ENCODE peak calls at places on chromosomes 2 and 18, in five cellular contexts. O, L, A, J and P are unnamed samples. For H3K4me1, the result is how much of the 10 kb centered on the place peaks cover.

GRCh38 chr2:19682493-19682892 is 219.3 kb downstream of the TTC32 start:
- DNase-seq in O (peak), L (no peak), A (no peak), J (no peak), P (no peak)

GRCh38 chr2:60412626-60413025 is 140.8 kb downstream of the BCL11A start:
- DNase-seq in O (no peak), L (no peak), A (no peak), J (no peak), P (no peak)

GRCh38 chr2:223230352-223230751 is 178.4 kb downstream of the KCNE4 start:
- DNase-seq in O (peak), L (no peak), A (no peak), J (no peak), P (no peak)

GRCh38 chr2:46306988-46307655 is 9.9 kb downstream of the EPAS1 start:
- DNase-seq in O (no peak), L (no peak), A (no peak), J (no peak), P (no peak)

GRCh38 chr2:165161510-165161909 is 42.3 kb downstream of the SCN3A start:
- DNase-seq in O (peak), L (no peak), A (no peak), J (no peak), P (no peak)

GRCh38 chr2:175234153-175234552 is 52.6 kb upstream of the ATP5MC3 start:
- DNase-seq in O (no peak), L (no peak), A (no peak), J (no peak), P (no peak)

GRCh38 chr2:237866119-237866621 is 6.7 kb downstream of the RAMP1 start:
- DNase-seq in O (peak), L (no peak), A (no peak), J (no peak), P (no peak)

GRCh38 chr18:30486856-30487255 is 555.7 kb downstream of the DSC3 start:
- DNase-seq in O (peak), L (no peak), A (no peak), J (no peak), P (no peak)

GRCh38 chr18:6058941-6059340 is 163.6 kb upstream of the TMEM200C start:
- DNase-seq in O (peak), L (no peak), A (peak), J (no peak), P (peak)

GRCh38 chr18:33802955-33803354 is 224.9 kb downstream of the ASXL3 start:
- DNase-seq in O (no peak), L (no peak), A (no peak), J (no peak), P (no peak)

GRCh38 chr2:219109468-219109867 is 48.7 kb upstream of the IHH start:
- DNase-seq in O (no peak), L (peak), A (peak), J (peak), P (no peak)

GRCh38 chr2:132593171-132593570 is 76.8 kb downstream of the LYPD1 start:
- DNase-seq in O (no peak), L (no peak), A (no peak), J (no peak), P (no peak)

GRCh38 chr2:99819766-99820165 is 322.6 kb downstream of the AFF3 start:
- DNase-seq in O (no peak), L (no peak), A (peak), J (no peak), P (no peak)

GRCh38 chr18:35933982-35934381 is 38.5 kb upstream of the RMP24 start:
- DNase-seq in O (no peak), L (no peak), A (no peak), J (no peak), P (no peak)

GRCh38 chr2:16170675-16171424 is 230.5 kb downstream of the MYCN start:
- DNase-seq in O (no peak), L (no peak), A (no peak), J (no peak), P (no peak)

GRCh38 chr18:42275138-42275535 is 320.1 kb downstream of the PIK3C3 start:
- DNase-seq in O (no peak), L (no peak), A (peak), J (no peak), P (no peak)

GRCh38 chr18:64809801-64810200 is 660.9 kb upstream of the LINC00305 start:
- DNase-seq in O (no peak), L (no peak), A (no peak), J (no peak), P (no peak)

GRCh38 chr2:65161551-65162100 is 31.7 kb upstream of the RAB1A start:
- DNase-seq in O (no peak), L (no peak), A (peak), J (no peak), P (no peak)

GRCh38 chr18:1668284-1668683 is 763.6 kb downstream of the ADCYAP1 start:
- DNase-seq in O (no peak), L (no peak), A (no peak), J (no peak), P (no peak)

GRCh38 chr2:161005170-161005569 is 155.1 kb upstream of the TANK start:
- DNase-seq in O (peak), L (no peak), A (no peak), J (no peak), P (no peak)

GRCh38 chr2:113705982-113706523 is 50.4 kb downstream of the SLC35F5 start:
- DNase-seq in O (no peak), L (no peak), A (no peak), J (no peak), P (no peak)

GRCh38 chr2:19120941-19121750 is 237.3 kb downstream of the OSR1 start:
- DNase-seq in O (peak), L (no peak), A (no peak), J (no peak), P (peak)

GRCh38 chr18:35463050-35463449 is 34.7 kb downstream of the INO80C start:
- DNase-seq in O (no peak), L (no peak), A (no peak), J (no peak), P (no peak)

GRCh38 chr2:139585133-139585532 is 804.9 kb upstream of the NXPH2 start:
- DNase-seq in O (no peak), L (no peak), A (no peak), J (no peak), P (no peak)

GRCh38 chr2:128314026-128314347 is 4.7 kb downstream of the HS6ST1 start:
- DNase-seq in O (no peak), L (no peak), A (no peak), J (no peak), P (no peak)

GRCh38 chr2:68993660-68994059 is 19.2 kb downstream of the GKN1 start:
- DNase-seq in O (no peak), L (no peak), A (peak), J (no peak), P (no peak)

GRCh38 chr18:28412521-28412920 is 235.6 kb upstream of the CDH2 start:
- DNase-seq in O (peak), L (no peak), A (no peak), J (no peak), P (no peak)

GRCh38 chr2:191226196-191226595 is 19.0 kb upstream of the MYO1B start:
- DNase-seq in O (peak), L (no peak), A (no peak), J (no peak), P (no peak)

GRCh38 chr2:42795871-42796301 is 3.5 kb upstream of the HAAO start:
- DNase-seq in O (no peak), L (no peak), A (no peak), J (no peak), P (peak)

GRCh38 chr2:3173031-3173430 is 204.6 kb downstream of the EIPR1 start:
- DNase-seq in O (no peak), L (no peak), A (no peak), J (no peak), P (no peak)

GRCh38 chr18:33584845-33585775 is 7.1 kb downstream of the ASXL3 start:
- DNase-seq in O (no peak), L (no peak), A (peak), J (no peak), P (no peak)

GRCh38 chr2:27507293-27507692 is 10.7 kb downstream of the GCKR start:
- DNase-seq in O (no peak), L (no peak), A (no peak), J (no peak), P (no peak)

GRCh38 chr2:101949304-101949703 is 42.5 kb upstream of the IL1R2 start:
- DNase-seq in O (peak), L (no peak), A (no peak), J (no peak), P (no peak)

GRCh38 chr18:62449490-62450104 is 73.2 kb upstream of the ZCCHC2 start:
- DNase-seq in O (no peak), L (no peak), A (no peak), J (no peak), P (no peak)

GRCh38 chr2:102509749-102510148 is 36.7 kb downstream of the SLC9A4 start:
- DNase-seq in O (no peak), L (no peak), A (no peak), J (no peak), P (no peak)

GRCh38 chr18:32815881-32816280 is 43.1 kb upstream of the KLHL14 start:
- DNase-seq in O (no peak), L (no peak), A (no peak), J (no peak), P (no peak)

GRCh38 chr2:151973901-151974199 is 125.0 kb downstream of the CACNB4 start:
- DNase-seq in O (peak), L (no peak), A (peak), J (no peak), P (peak)

GRCh38 chr2:17171446-17172049 is 346.7 kb downstream of the RAD51AP2 start:
- DNase-seq in O (peak), L (no peak), A (peak), J (no peak), P (no peak)

GRCh38 chr2:45675130-45675812 is 23.8 kb downstream of the PRKCE start:
- DNase-seq in O (peak), L (no peak), A (no peak), J (no peak), P (peak)

GRCh38 chr2:233901367-233901766 is 15.8 kb upstream of the TRPM8 start:
- DNase-seq in O (no peak), L (no peak), A (no peak), J (no peak), P (no peak)
- H3K27ac ChIP-seq in O (no peak), L (no peak), A (no peak), J (no peak), P (no peak)

DNA sequence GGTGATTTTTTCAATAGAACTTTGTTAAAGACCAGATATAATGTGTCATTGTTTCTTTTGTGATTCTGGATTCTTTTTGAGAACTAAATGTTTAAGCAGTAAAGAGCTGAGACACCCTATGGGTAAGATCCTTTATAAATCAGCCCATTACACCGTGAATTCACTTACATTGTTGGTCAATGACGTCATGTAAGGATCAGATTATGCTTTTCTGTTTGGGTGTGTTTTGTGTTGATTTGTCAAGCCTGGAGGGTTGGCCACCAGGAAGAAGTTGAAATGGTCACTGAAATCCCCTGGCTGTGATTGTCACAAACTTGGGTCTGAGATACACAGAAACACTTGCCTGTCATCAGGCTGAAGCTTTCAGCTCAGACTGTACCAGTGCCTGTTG is 7.0 kb upstream of the SLC3A1 start:
- DNase-seq in O (peak), L (no peak), A (peak), J (no peak), P (no peak)
- H3K4me3 ChIP-seq in O (peak), L (no peak), A (no peak), J (no peak), P (no peak)

GRCh38 chr18:63545094-63545493 is 2.9 kb downstream of the SERPINB12 start:
- DNase-seq in O (peak), L (no peak), A (no peak), J (no peak), P (no peak)
- H3K4me1 ChIP-seq in O (under half), L (under half), A (under half), J (under half), P (under half)

GRCh38 chr2:231680284-231680991 is 27.9 kb upstream of the PTMA start:
- DNase-seq in O (peak), L (no peak), A (peak), J (no peak), P (no peak)
- H3K27ac ChIP-seq in O (peak), L (no peak), A (peak), J (no peak), P (peak)

GRCh38 chr2:200860092-200860795 is 4.2 kb downstream of the CLK1 start:
- DNase-seq in O (peak), L (no peak), A (no peak), J (no peak), P (no peak)
- H3K4me3 ChIP-seq in O (peak), L (peak), A (peak), J (peak), P (peak)

DNA sequence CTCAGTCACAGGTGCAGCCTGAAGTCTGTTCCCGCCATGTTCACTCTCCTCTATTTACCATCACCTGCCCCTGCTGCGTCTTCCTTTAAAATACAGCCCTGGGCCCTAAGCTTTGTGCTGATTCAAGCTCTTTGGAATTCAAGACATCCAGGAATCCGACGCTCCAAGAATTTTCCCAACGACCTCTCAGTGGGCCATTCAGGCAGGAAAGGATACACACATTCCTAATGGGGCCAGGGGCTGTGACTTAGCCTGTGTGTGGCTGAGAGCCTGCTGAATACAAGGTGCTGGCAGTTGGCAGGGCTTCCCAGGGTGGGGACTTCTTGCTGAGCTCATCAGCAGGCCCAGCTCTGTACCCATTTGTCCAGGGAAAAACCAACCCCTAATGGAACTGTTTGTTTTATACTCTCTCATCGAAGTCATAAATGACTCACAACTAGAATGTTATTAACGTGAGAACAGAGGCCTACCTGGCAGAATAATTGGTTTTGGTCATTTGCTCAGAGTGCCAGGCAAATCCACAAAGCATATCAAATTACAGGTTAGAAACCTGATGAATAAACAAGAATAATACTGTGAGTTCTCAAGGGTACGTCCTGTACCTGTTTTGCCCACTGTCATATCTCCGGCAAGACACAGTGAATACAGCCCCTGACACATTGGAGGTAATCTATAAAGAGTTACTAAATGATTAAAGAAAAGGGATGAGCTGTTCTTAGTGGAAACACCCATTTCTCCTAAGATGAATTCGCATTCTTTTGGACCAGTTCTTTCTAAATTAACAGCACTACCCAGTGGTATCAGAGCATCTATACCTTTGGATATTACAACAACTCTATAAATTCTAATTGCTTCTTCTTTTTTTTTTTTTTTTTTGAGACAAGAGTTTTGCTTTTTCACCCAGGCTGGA is 12.6 kb upstream of the KCMF1 start:
- DNase-seq in O (peak), L (no peak), A (peak), J (no peak), P (no peak)
- H3K4me1 ChIP-seq in O (under half), L (under half), A (under half), J (under half), P (under half)

GRCh38 chr2:195582188-195582587 is 74.8 kb upstream of the SLC39A10 start:
- DNase-seq in O (no peak), L (no peak), A (no peak), J (no peak), P (no peak)

GRCh38 chr2:195574305-195574704 is 82.7 kb upstream of the SLC39A10 start:
- DNase-seq in O (no peak), L (no peak), A (no peak), J (no peak), P (no peak)

GRCh38 chr2:195575021-195575420 is 82.0 kb upstream of the SLC39A10 start:
- DNase-seq in O (peak), L (no peak), A (no peak), J (no peak), P (no peak)

GRCh38 chr2:195575879-195576391 is 81.1 kb upstream of the SLC39A10 start:
- DNase-seq in O (peak), L (peak), A (peak), J (no peak), P (no peak)

GRCh38 chr2:195580156-195580555 is 76.9 kb upstream of the SLC39A10 start:
- DNase-seq in O (no peak), L (no peak), A (no peak), J (no peak), P (no peak)
- H3K27ac ChIP-seq in O (no peak), L (no peak), A (no peak), J (no peak), P (no peak)